ENCODE peak calls at places on chromosomes 4 and X, in five cellular contexts. C, Q, V, S and J are unnamed samples.
A peak's percentile ranks its signal among the peaks of the same experiment; 100 is the strongest.

GRCh38 chr4:76658231-76659102 is 223.4 kb downstream of the SHROOM3 start:
- DNase-seq in V (no peak), C (no peak), S (peak; percentile 89), Q (no peak), J (peak; percentile 89)

GRCh38 chr4:18937746-18938145 is 916.2 kb upstream of the LCORL start:
- DNase-seq in Q (no peak), S (no peak), C (no peak), V (no peak), J (peak; percentile 56)

GRCh38 chr4:121554377-121554776 is 142.4 kb downstream of the ANXA5 start:
- DNase-seq in S (no peak), V (no peak), Q (no peak), C (no peak), J (peak; percentile 13)

GRCh38 chr4:5785806-5786680 is 75.0 kb downstream of the EVC start:
- DNase-seq in V (no peak), Q (no peak), S (peak; percentile 57), C (no peak), J (peak; percentile 91)

GRCh38 chr4:53858744-53859143 is 205.7 kb downstream of the CHIC2 start:
- DNase-seq in Q (no peak), S (no peak), C (no peak), V (no peak), J (no peak)

GRCh38 chr4:123300625-123301024 is 96.0 kb upstream of the SPRY1 start:
- DNase-seq in Q (no peak), V (no peak), S (no peak), C (no peak), J (no peak)

GRCh38 chr4:78704981-78705757 is 71.0 kb upstream of the BMP2K start:
- DNase-seq in C (no peak), S (peak; percentile 63), Q (no peak), V (no peak), J (no peak)

GRCh38 chr4:139745111-139745639 is 79.6 kb downstream of the MGST2 start:
- DNase-seq in S (no peak), Q (no peak), C (no peak), V (no peak), J (no peak)

GRCh38 chr4:5824635-5825034 is 68.3 kb downstream of the CRMP1 start:
- DNase-seq in V (peak; percentile 4), C (no peak), S (peak; percentile 62), Q (no peak), J (peak; percentile 41)

GRCh38 chrX:110168585-110168984 is 149.3 kb downstream of the AMMECR1 start:
- DNase-seq in C (no peak), V (no peak), Q (no peak), S (peak; percentile 62), J (no peak)

GRCh38 chr4:15774020-15774420 is 4.1 kb upstream of the CD38 start:
- DNase-seq in S (peak; percentile 13), C (no peak), Q (no peak), V (no peak), J (no peak)

GRCh38 chrX:107656965-107657364 is 28.7 kb downstream of the PRPS1 start:
- DNase-seq in V (no peak), Q (no peak), S (no peak), C (no peak), J (no peak)

GRCh38 chrX:77446029-77446585 is 1.1 kb upstream of the FGF16 start:
- DNase-seq in S (peak; percentile 15), Q (peak; percentile 48), V (no peak), C (no peak), J (peak; percentile 3)

GRCh38 chrX:150536455-150537116 is 31.8 kb upstream of the MTM1 start:
- DNase-seq in V (no peak), S (no peak), Q (no peak), C (no peak), J (no peak)

GRCh38 chr4:10734697-10735096 is 50.1 kb upstream of the CLNK start:
- DNase-seq in V (peak; percentile 45), C (no peak), Q (no peak), S (no peak), J (no peak)